ENCODE peak calls at places on chromosomes 7 and 10, in seven cellular contexts. X is upper lobe of right lung; Y is stimulated activated CD8-positive, alpha-beta memory T cell treated with anti-CD3 and anti-CD28 coated beads, Interleukin-4, amount 100 ng/mL, for 24 hours; J is A172; Z is fibroblast of the aortic adventitia; V is GM10248; B is spleen. N is an unnamed sample.

GRCh38 chr10:70559861-70560260 is 42.7 kb downstream of the PRF1 start:
- DNase-seq in X (no peak), Y (no peak), J (no peak), Z (no peak), V (no peak), B (peak; percentile 59), N (no peak)

GRCh38 chr7:115914951-115915350 is 115.6 kb downstream of the TFEC start:
- DNase-seq in X (no peak), Y (no peak), J (no peak), Z (peak; percentile 42), V (no peak), B (no peak), N (no peak)

GRCh38 chr10:71302874-71303568 is 16.0 kb upstream of the SLC29A3 start:
- DNase-seq in X (no peak), Y (no peak), J (peak; percentile 49), Z (peak; percentile 64), V (peak; percentile 66), B (no peak), N (peak; percentile 9)

GRCh38 chr7:82530361-82530760 is 86.8 kb upstream of the CACNA2D1 start:
- DNase-seq in X (no peak), Y (no peak), J (no peak), Z (peak; percentile 50), V (no peak), B (no peak), N (no peak)

GRCh38 chr10:44985175-44985681 is 6.6 kb upstream of the DEPP1 start:
- DNase-seq in X (no peak), Y (no peak), J (no peak), Z (peak; percentile 58), V (no peak), B (no peak), N (no peak)

GRCh38 chr10:3820255-3820654 is 35.2 kb upstream of the KLF6 start:
- DNase-seq in X (no peak), Y (no peak), J (no peak), Z (no peak), V (no peak), B (no peak), N (no peak)

GRCh38 chr10:114881916-114882315 is 56.1 kb upstream of the TRUB1 start:
- DNase-seq in X (no peak), Y (no peak), J (no peak), Z (no peak), V (no peak), B (no peak), N (no peak)

GRCh38 chr10:62261666-62262065 is 7.0 kb downstream of the RTKN2 start:
- DNase-seq in X (no peak), Y (no peak), J (no peak), Z (peak; percentile 60), V (no peak), B (no peak), N (no peak)

GRCh38 chr7:6833636-6834035 is 7.6 kb upstream of the CCZ1B start:
- DNase-seq in X (no peak), Y (no peak), J (no peak), Z (no peak), V (no peak), B (no peak), N (no peak)

GRCh38 chr10:45354261-45354660 is 19.8 kb upstream of the ALOX5 start:
- DNase-seq in X (peak; percentile 72), Y (no peak), J (peak; percentile 33), Z (no peak), V (no peak), B (no peak), N (no peak)

GRCh38 chr7:151231964-151232271 is 365 bp upstream of the CHPF2 start:
- DNase-seq in X (no peak), Y (no peak), J (no peak), Z (no peak), V (no peak), B (no peak), N (no peak)

GRCh38 chr7:131502810-131503545 is 53.5 kb downstream of the PODXL start:
- DNase-seq in X (no peak), Y (no peak), J (no peak), Z (peak; percentile 32), V (no peak), B (no peak), N (no peak)

GRCh38 chr7:65798111-65799075 is 74.5 kb upstream of the VKORC1L1 start:
- DNase-seq in X (no peak), Y (no peak), J (peak; percentile 91), Z (peak; percentile 33), V (peak; percentile 43), B (no peak), N (no peak)

GRCh38 chr7:98354511-98355249 is 46.2 kb downstream of the BAIAP2L1 start:
- DNase-seq in X (peak; percentile 79), Y (no peak), J (peak; percentile 97), Z (peak; percentile 78), V (no peak), B (no peak), N (no peak)

GRCh38 chr10:28253174-28253783 is 49.6 kb downstream of the MPP7 start:
- DNase-seq in X (no peak), Y (no peak), J (no peak), Z (no peak), V (no peak), B (no peak), N (no peak)

GRCh38 chr7:114917211-114917839 is 4.6 kb upstream of the MDFIC start:
- DNase-seq in X (no peak), Y (no peak), J (no peak), Z (no peak), V (no peak), B (no peak), N (no peak)

GRCh38 chr10:129740532-129741279 is 223.4 kb downstream of the EBF3 start:
- DNase-seq in X (no peak), Y (no peak), J (no peak), Z (no peak), V (no peak), B (peak; percentile 51), N (no peak)

GRCh38 chr10:24858244-24858907 is 94.0 kb downstream of the PRTFDC1 start:
- DNase-seq in X (no peak), Y (no peak), J (peak; percentile 78), Z (peak; percentile 93), V (no peak), B (no peak), N (no peak)

GRCh38 chr10:24262929-24263653 is 54.2 kb downstream of the KIAA1217 start:
- DNase-seq in X (no peak), Y (no peak), J (no peak), Z (no peak), V (no peak), B (no peak), N (no peak)

GRCh38 chr7:141144921-141145629 is 71.2 kb downstream of the TMEM178B start:
- DNase-seq in X (no peak), Y (no peak), J (no peak), Z (no peak), V (no peak), B (no peak), N (no peak)

N was measured in NCI-H748 treated with DMSO at 0.1 percent for 48 hours.